ENCODE peak calls at places on chromosomes 12 and 14, in seven cellular contexts. F, Z, V, A, B, G and Y are unnamed samples.
A peak's percentile ranks its signal among the peaks of the same experiment; 100 is the strongest.

GRCh38 chr12:4031703-4032291 is 158.6 kb upstream of the PARP11 start:
- DNase-seq in F (no peak), Z (no peak), V (no peak), A (no peak), B (peak; percentile 29), G (peak; percentile 55), Y (no peak)

GRCh38 chr14:93239869-93240677 is 33.0 kb downstream of the UBR7 start:
- DNase-seq in F (no peak), Z (no peak), V (no peak), A (no peak), B (peak; percentile 84), G (peak; percentile 80), Y (no peak)

GRCh38 chr14:105080161-105080560 is 14.9 kb upstream of the GPR132 start:
- DNase-seq in F (no peak), Z (peak; percentile 33), V (no peak), A (no peak), B (no peak), G (no peak), Y (no peak)

GRCh38 chr12:12467701-12468218 is 94.9 kb downstream of the DUSP16 start:
- DNase-seq in F (no peak), Z (no peak), V (no peak), A (no peak), B (no peak), G (peak; percentile 45), Y (no peak)

GRCh38 chr12:57223191-57224165 is 6.0 kb upstream of the SHMT2 start:
- DNase-seq in F (no peak), Z (no peak), V (no peak), A (peak; percentile 55), B (no peak), G (no peak), Y (no peak)

GRCh38 chr14:76810953-76811400 is 1.7 kb downstream of the ANGEL1 start:
- DNase-seq in F (no peak), Z (peak; percentile 62), V (peak; percentile 49), A (no peak), B (peak; percentile 69), G (peak; percentile 54), Y (no peak)

GRCh38 chr14:105151131-105151837 is 17.3 kb downstream of the JAG2 start:
- DNase-seq in F (no peak), Z (no peak), V (no peak), A (peak; percentile 45), B (no peak), G (no peak), Y (no peak)

GRCh38 chr12:127640181-127640886 is 626.6 kb upstream of the TMEM132C start:
- DNase-seq in F (no peak), Z (no peak), V (no peak), A (no peak), B (no peak), G (no peak), Y (no peak)

GRCh38 chr14:101400815-101401214 is 160.5 kb upstream of the DIO3 start:
- DNase-seq in F (no peak), Z (no peak), V (no peak), A (no peak), B (peak; percentile 30), G (peak; percentile 47), Y (no peak)

GRCh38 chr14:41302776-41303175 is 303.9 kb upstream of the LRFN5 start:
- DNase-seq in F (no peak), Z (no peak), V (no peak), A (no peak), B (no peak), G (no peak), Y (no peak)

GRCh38 chr12:74076918-74077317 is 460.7 kb upstream of the ATXN7L3B start:
- DNase-seq in F (no peak), Z (no peak), V (no peak), A (no peak), B (no peak), G (no peak), Y (no peak)

GRCh38 chr14:29222671-29223268 is 456.2 kb downstream of the FOXG1 start:
- DNase-seq in F (no peak), Z (peak; percentile 77), V (no peak), A (no peak), B (peak; percentile 83), G (peak; percentile 85), Y (no peak)